ENCODE peak calls at places on chromosomes 3 and 15, in five cellular contexts. One of them, this sample, is unnamed.

GRCh38 chr3:17632401-17633100 is 109.9 kb downstream of the TBC1D5 start:
- DNase-seq in body of pancreas: no peak
- DNase-seq in right lobe of liver: no peak
- DNase-seq in ovary: no peak
- DNase-seq in adrenal gland: peak; percentile 67
- DNase-seq in this sample: no peak

GRCh38 chr3:186059192-186059591 is 49.7 kb downstream of the ETV5 start:
- DNase-seq in adrenal gland: no peak
- DNase-seq in body of pancreas: no peak
- DNase-seq in ovary: no peak
- DNase-seq in right lobe of liver: no peak
- DNase-seq in this sample: no peak

GRCh38 chr3:194688207-194688711 is 2.6 kb downstream of the FAM43A start:
- DNase-seq in adrenal gland: no peak
- DNase-seq in body of pancreas: peak; percentile 48
- DNase-seq in right lobe of liver: peak; percentile 38
- DNase-seq in ovary: peak; percentile 42
- DNase-seq in this sample: peak; percentile 75

GRCh38 chr3:40895109-40895508 is 304.2 kb upstream of the CTNNB1 start:
- DNase-seq in right lobe of liver: no peak
- DNase-seq in body of pancreas: no peak
- DNase-seq in ovary: no peak
- DNase-seq in adrenal gland: no peak
- DNase-seq in this sample: no peak

GRCh38 chr3:52655895-52656294 is 29.8 kb downstream of the PBRM1 start:
- DNase-seq in right lobe of liver: no peak
- DNase-seq in adrenal gland: no peak
- DNase-seq in ovary: no peak
- DNase-seq in body of pancreas: no peak
- DNase-seq in this sample: no peak

GRCh38 chr15:27176785-27177406 is 205.9 kb downstream of the GABRG3 start:
- DNase-seq in ovary: no peak
- DNase-seq in adrenal gland: no peak
- DNase-seq in right lobe of liver: no peak
- DNase-seq in body of pancreas: no peak
- DNase-seq in this sample: no peak

GRCh38 chr3:104385421-104385820 is 981.3 kb upstream of the ALCAM start:
- DNase-seq in right lobe of liver: no peak
- DNase-seq in adrenal gland: peak; percentile 22
- DNase-seq in body of pancreas: no peak
- DNase-seq in ovary: no peak
- DNase-seq in this sample: no peak

GRCh38 chr3:45100998-45101407 is 45.2 kb downstream of the CDCP1 start:
- DNase-seq in ovary: no peak
- DNase-seq in right lobe of liver: no peak
- DNase-seq in body of pancreas: no peak
- DNase-seq in adrenal gland: peak; percentile 13
- DNase-seq in this sample: no peak

GRCh38 chr15:80645494-80646065 is 49.5 kb upstream of the ABHD17C start:
- DNase-seq in adrenal gland: no peak
- DNase-seq in ovary: no peak
- DNase-seq in body of pancreas: no peak
- DNase-seq in right lobe of liver: no peak
- DNase-seq in this sample: no peak

GRCh38 chr3:119420196-119420595 is 43.2 kb downstream of the TMEM39A start:
- DNase-seq in ovary: no peak
- DNase-seq in right lobe of liver: no peak
- DNase-seq in adrenal gland: no peak
- DNase-seq in body of pancreas: no peak
- DNase-seq in this sample: no peak

GRCh38 chr3:37015631-37016030 is 22.3 kb downstream of the MLH1 start:
- DNase-seq in body of pancreas: no peak
- DNase-seq in right lobe of liver: no peak
- DNase-seq in ovary: no peak
- DNase-seq in adrenal gland: no peak
- DNase-seq in this sample: no peak

GRCh38 chr3:186646841-186647240 is 6.6 kb downstream of the FETUB start:
- DNase-seq in adrenal gland: no peak
- DNase-seq in right lobe of liver: no peak
- DNase-seq in body of pancreas: no peak
- DNase-seq in ovary: no peak
- DNase-seq in this sample: no peak

GRCh38 chr15:61613729-61614128 is 384.6 kb upstream of the RORA start:
- DNase-seq in ovary: no peak
- DNase-seq in right lobe of liver: no peak
- DNase-seq in adrenal gland: no peak
- DNase-seq in body of pancreas: no peak
- DNase-seq in this sample: no peak

GRCh38 chr15:78065284-78065872 is 12.1 kb downstream of the TBC1D2B start:
- DNase-seq in right lobe of liver: peak; percentile 78
- DNase-seq in adrenal gland: peak; percentile 95
- DNase-seq in body of pancreas: peak; percentile 64
- DNase-seq in ovary: peak; percentile 62
- DNase-seq in this sample: peak; percentile 91

GRCh38 chr3:136353461-136353860 is 103.3 kb downstream of the PCCB start:
- DNase-seq in adrenal gland: no peak
- DNase-seq in body of pancreas: no peak
- DNase-seq in right lobe of liver: no peak
- DNase-seq in ovary: no peak
- DNase-seq in this sample: no peak

GRCh38 chr3:72655151-72655551 is 193.1 kb downstream of the SHQ1 start:
- DNase-seq in ovary: peak; percentile 36
- DNase-seq in adrenal gland: no peak
- DNase-seq in body of pancreas: peak; percentile 22
- DNase-seq in right lobe of liver: no peak
- DNase-seq in this sample: no peak

GRCh38 chr3:79268422-79268821 is 499.4 kb downstream of the ROBO1 start:
- DNase-seq in body of pancreas: no peak
- DNase-seq in adrenal gland: no peak
- DNase-seq in ovary: no peak
- DNase-seq in right lobe of liver: no peak
- DNase-seq in this sample: no peak

GRCh38 chr3:71601811-71602210 is 18.3 kb upstream of the FOXP1 start:
- DNase-seq in adrenal gland: no peak
- DNase-seq in body of pancreas: no peak
- DNase-seq in ovary: no peak
- DNase-seq in right lobe of liver: no peak
- DNase-seq in this sample: no peak

GRCh38 chr15:50148362-50148963 is 29.4 kb upstream of the ATP8B4 start:
- DNase-seq in right lobe of liver: no peak
- DNase-seq in adrenal gland: peak; percentile 53
- DNase-seq in ovary: no peak
- DNase-seq in body of pancreas: no peak
- DNase-seq in this sample: no peak

GRCh38 chr3:97278506-97278905 is 464.1 kb downstream of the EPHA6 start:
- DNase-seq in adrenal gland: no peak
- DNase-seq in right lobe of liver: no peak
- DNase-seq in body of pancreas: no peak
- DNase-seq in ovary: no peak
- DNase-seq in this sample: no peak

GRCh38 chr3:117019082-117019713 is 309.6 kb downstream of the TUSC7 start:
- DNase-seq in right lobe of liver: peak; percentile 21
- DNase-seq in adrenal gland: peak; percentile 82
- DNase-seq in ovary: peak; percentile 47
- DNase-seq in body of pancreas: peak; percentile 69
- DNase-seq in this sample: peak; percentile 75

GRCh38 chr15:55357774-55358173 is 38.8 kb downstream of the PIGB start:
- DNase-seq in adrenal gland: no peak
- DNase-seq in right lobe of liver: no peak
- DNase-seq in ovary: no peak
- DNase-seq in body of pancreas: no peak
- DNase-seq in this sample: no peak

DNA sequence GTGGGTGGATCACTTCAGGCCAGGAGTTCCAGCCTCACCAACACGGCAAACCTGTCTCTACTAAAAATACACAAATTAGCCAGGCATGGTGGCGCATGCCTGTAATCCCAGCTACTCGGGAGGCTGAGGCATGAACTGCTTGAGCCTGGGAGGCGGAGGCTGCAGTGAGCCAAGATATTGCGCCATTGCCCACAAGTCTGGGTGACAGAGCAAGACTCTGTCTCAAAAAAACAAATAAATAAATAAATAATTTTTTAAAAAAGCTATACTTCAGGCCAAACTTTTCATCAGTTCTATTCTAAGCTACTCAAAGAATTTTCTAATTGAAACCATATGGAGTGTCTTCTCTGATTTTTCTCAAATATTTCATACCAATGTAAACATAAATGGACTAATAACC is 43.6 kb downstream of the PHC3 start:
- DNase-seq in right lobe of liver: no peak
- DNase-seq in adrenal gland: no peak
- DNase-seq in ovary: no peak
- DNase-seq in body of pancreas: no peak
- DNase-seq in this sample: no peak
- H3K36me3 ChIP-seq in right lobe of liver: peaks cover 11% of the 10 kb centered on the region
- H3K36me3 ChIP-seq in adrenal gland: no peaks in the 10 kb centered on the region
- H3K36me3 ChIP-seq in ovary: no peaks in the 10 kb centered on the region
- H3K36me3 ChIP-seq in body of pancreas: no peaks in the 10 kb centered on the region
- H3K36me3 ChIP-seq in this sample: no peaks in the 10 kb centered on the region

GRCh38 chr3:141402476-141403171 is 34.3 kb downstream of the ZBTB38 start:
- DNase-seq in body of pancreas: peak; percentile 75
- DNase-seq in adrenal gland: peak; percentile 83
- DNase-seq in right lobe of liver: peak; percentile 81
- DNase-seq in ovary: peak; percentile 81
- DNase-seq in this sample: peak; percentile 89
- TF ChIP-seq POLR2A in body of pancreas: peak; percentile 54
- TF ChIP-seq POLR2A in adrenal gland: peak; percentile 1
- TF ChIP-seq POLR2A in right lobe of liver: peak; percentile 61
- TF ChIP-seq POLR2A in ovary: no peak
- TF ChIP-seq POLR2A in this sample: peak; percentile 41

DNA sequence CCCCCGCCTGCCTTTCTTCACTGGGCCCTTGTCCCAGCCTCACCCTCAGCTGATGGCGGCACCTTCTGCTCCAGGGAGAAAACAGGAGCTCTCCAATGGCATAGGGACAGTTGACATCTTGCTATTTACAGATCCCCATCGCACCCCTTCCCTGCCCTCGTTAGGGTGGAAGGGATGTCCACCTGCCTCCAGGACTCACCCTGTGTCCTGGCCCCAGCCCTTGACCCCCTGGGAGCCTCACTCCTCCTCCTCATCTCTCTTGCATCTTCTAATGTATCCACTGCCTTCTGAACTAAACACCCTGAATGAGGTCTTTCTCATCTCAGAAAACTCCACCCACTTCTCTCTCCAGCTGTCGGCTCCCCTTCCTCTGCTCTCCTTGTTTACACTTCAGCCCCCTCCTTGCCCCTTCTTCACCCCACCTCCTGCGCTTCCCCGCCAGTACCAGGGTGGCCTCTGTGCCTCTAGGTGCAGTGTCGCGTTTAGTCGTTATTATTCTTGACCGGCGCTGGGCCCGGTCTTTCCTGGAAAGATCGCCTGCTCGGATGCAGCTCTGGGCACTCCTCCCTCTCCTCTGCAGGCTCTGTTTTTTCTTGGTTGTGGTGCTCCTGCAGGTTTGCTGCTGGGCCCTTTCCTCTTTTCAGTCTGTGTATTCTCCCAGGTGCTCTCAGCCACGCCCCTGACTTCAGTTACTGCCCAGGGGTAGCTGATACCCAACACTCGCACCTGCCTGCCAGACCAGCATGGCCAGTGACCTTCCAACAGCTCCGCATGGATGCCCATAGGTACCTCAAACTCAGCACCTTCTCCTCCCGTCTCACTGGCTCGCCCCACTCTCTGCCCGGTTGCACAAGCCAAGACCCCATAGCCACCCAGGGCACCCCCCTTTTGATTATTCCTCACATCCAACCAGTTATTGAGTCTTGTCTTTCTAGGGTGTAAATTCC is 42.9 kb downstream of the PML start:
- DNase-seq in adrenal gland: no peak
- DNase-seq in body of pancreas: no peak
- DNase-seq in ovary: no peak
- DNase-seq in right lobe of liver: no peak
- DNase-seq in this sample: no peak
- H3K36me3 ChIP-seq in adrenal gland: no peaks in the 10 kb centered on the region
- H3K36me3 ChIP-seq in body of pancreas: no peaks in the 10 kb centered on the region
- H3K36me3 ChIP-seq in ovary: no peaks in the 10 kb centered on the region
- H3K36me3 ChIP-seq in right lobe of liver: peaks cover 26% of the 10 kb centered on the region
- H3K36me3 ChIP-seq in this sample: peaks cover 42% of the 10 kb centered on the region

GRCh38 chr15:64009798-64010241 is 36.5 kb downstream of the DAPK2 start:
- DNase-seq in right lobe of liver: no peak
- DNase-seq in adrenal gland: no peak
- DNase-seq in ovary: no peak
- DNase-seq in body of pancreas: no peak
- DNase-seq in this sample: no peak
- TF ChIP-seq POLR2A in right lobe of liver: no peak
- TF ChIP-seq POLR2A in adrenal gland: no peak
- TF ChIP-seq POLR2A in ovary: no peak
- TF ChIP-seq POLR2A in body of pancreas: no peak
- TF ChIP-seq POLR2A in this sample: no peak

GRCh38 chr15:48462688-48463087 is 131.5 kb downstream of the DUT start:
- DNase-seq in right lobe of liver: no peak
- DNase-seq in body of pancreas: no peak
- DNase-seq in adrenal gland: no peak
- DNase-seq in ovary: no peak
- DNase-seq in this sample: no peak

GRCh38 chr15:48466825-48467224 is 135.6 kb downstream of the DUT start:
- DNase-seq in adrenal gland: no peak
- DNase-seq in right lobe of liver: no peak
- DNase-seq in ovary: no peak
- DNase-seq in body of pancreas: no peak
- DNase-seq in this sample: no peak

GRCh38 chr15:48465410-48465809 is 134.2 kb downstream of the DUT start:
- DNase-seq in right lobe of liver: no peak
- DNase-seq in ovary: no peak
- DNase-seq in body of pancreas: no peak
- DNase-seq in adrenal gland: no peak
- DNase-seq in this sample: no peak

GRCh38 chr15:48459571-48460461 is 128.6 kb downstream of the DUT start:
- DNase-seq in right lobe of liver: no peak
- DNase-seq in body of pancreas: no peak
- DNase-seq in adrenal gland: no peak
- DNase-seq in ovary: no peak
- DNase-seq in this sample: no peak

GRCh38 chr15:48463366-48463880 is 132.2 kb downstream of the DUT start:
- DNase-seq in body of pancreas: no peak
- DNase-seq in right lobe of liver: no peak
- DNase-seq in ovary: no peak
- DNase-seq in adrenal gland: no peak
- DNase-seq in this sample: no peak
- H3K36me3 ChIP-seq in body of pancreas: no peaks in the 10 kb centered on the region
- H3K36me3 ChIP-seq in right lobe of liver: no peaks in the 10 kb centered on the region
- H3K36me3 ChIP-seq in ovary: no peaks in the 10 kb centered on the region
- H3K36me3 ChIP-seq in adrenal gland: no peaks in the 10 kb centered on the region
- H3K36me3 ChIP-seq in this sample: no peaks in the 10 kb centered on the region

GRCh38 chr15:60076582-60077263 is 72.6 kb downstream of the FOXB1 start:
- DNase-seq in right lobe of liver: no peak
- DNase-seq in body of pancreas: no peak
- DNase-seq in ovary: no peak
- DNase-seq in adrenal gland: no peak
- DNase-seq in this sample: no peak
- TF ChIP-seq POLR2A in right lobe of liver: no peak
- TF ChIP-seq POLR2A in body of pancreas: no peak
- TF ChIP-seq POLR2A in ovary: no peak
- TF ChIP-seq POLR2A in adrenal gland: no peak
- TF ChIP-seq POLR2A in this sample: no peak

GRCh38 chr3:68999605-69000004 is 13.9 kb downstream of the EOGT start:
- DNase-seq in right lobe of liver: no peak
- DNase-seq in ovary: no peak
- DNase-seq in body of pancreas: no peak
- DNase-seq in adrenal gland: no peak
- DNase-seq in this sample: no peak

GRCh38 chr3:68997887-68998286 is 15.6 kb downstream of the EOGT start:
- DNase-seq in body of pancreas: no peak
- DNase-seq in ovary: no peak
- DNase-seq in adrenal gland: no peak
- DNase-seq in right lobe of liver: no peak
- DNase-seq in this sample: no peak

GRCh38 chr3:68996356-68996995 is 17.0 kb downstream of the EOGT start:
- DNase-seq in adrenal gland: no peak
- DNase-seq in body of pancreas: no peak
- DNase-seq in ovary: no peak
- DNase-seq in right lobe of liver: no peak
- DNase-seq in this sample: no peak
- H3K36me3 ChIP-seq in adrenal gland: no peaks in the 10 kb centered on the region
- H3K36me3 ChIP-seq in body of pancreas: peaks cover 6% of the 10 kb centered on the region
- H3K36me3 ChIP-seq in ovary: no peaks in the 10 kb centered on the region
- H3K36me3 ChIP-seq in right lobe of liver: peaks cover 6% of the 10 kb centered on the region
- H3K36me3 ChIP-seq in this sample: peaks cover 95% of the 10 kb centered on the region